ENCODE peak calls at places on chromosomes 7 and 10, in four cellular contexts. B is CD4-positive, CD25-positive, alpha-beta regulatory T cell; R is fibroblast of lung; G is thoracic aorta. H is an unnamed sample.

GRCh38 chr10:132388901-132389630 is 7.9 kb upstream of the PWWP2B start:
- DNase-seq in B (no peak), R (no peak), G (no peak), H (no peak)

GRCh38 chr7:155204744-155205367 is 92.8 kb upstream of the INSIG1 start:
- DNase-seq in B (no peak), R (no peak), G (no peak), H (no peak)

GRCh38 chr10:78903351-78903940 is 165.3 kb upstream of the ZMIZ1 start:
- DNase-seq in B (no peak), R (no peak), G (no peak), H (no peak)

GRCh38 chr10:21243748-21244257 is 281.7 kb downstream of the SKIDA1 start:
- DNase-seq in B (no peak), R (no peak), G (no peak), H (no peak)

GRCh38 chr10:98456043-98456570 is 9.4 kb upstream of the HPS1 start:
- DNase-seq in B (no peak), R (no peak), G (no peak), H (no peak)

GRCh38 chr7:106281919-106282318 is 2.9 kb downstream of the NAMPT start:
- DNase-seq in B (no peak), R (no peak), G (no peak), H (no peak)

GRCh38 chr7:130896051-130896881 is 162.3 kb upstream of the KLF14 start:
- DNase-seq in B (no peak), R (peak), G (no peak), H (peak)

GRCh38 chr10:71131096-71131495 is 81.3 kb upstream of the UNC5B start:
- DNase-seq in B (no peak), R (no peak), G (no peak), H (no peak)

GRCh38 chr10:122992031-122992585 is 11.9 kb downstream of the PSTK start:
- DNase-seq in B (no peak), R (no peak), G (no peak), H (no peak)

GRCh38 chr10:48187713-48188541 is 86.6 kb downstream of the FRMPD2 start:
- DNase-seq in B (no peak), R (no peak), G (no peak), H (no peak)

GRCh38 chr7:155214328-155214986 is 83.2 kb upstream of the INSIG1 start:
- DNase-seq in B (no peak), R (peak), G (no peak), H (no peak)

GRCh38 chr10:22716943-22717342 is 2.6 kb upstream of the PIP4K2A start:
- DNase-seq in B (no peak), R (no peak), G (no peak), H (no peak)

GRCh38 chr10:91347529-91347928 is 62.6 kb upstream of the HECTD2 start:
- DNase-seq in B (no peak), R (no peak), G (no peak), H (no peak)

GRCh38 chr10:128058746-128059125 is 67.5 kb downstream of the MKI67 start:
- DNase-seq in B (no peak), R (no peak), G (no peak), H (no peak)

GRCh38 chr10:124722812-124723783 is 21.1 kb downstream of the FAM53B start:
- DNase-seq in B (peak), R (no peak), G (no peak), H (peak)

GRCh38 chr10:114526112-114526496 is 121.8 kb upstream of the AFAP1L2 start:
- DNase-seq in B (peak), R (peak), G (no peak), H (peak)

GRCh38 chr10:30357075-30357801 is 8.2 kb upstream of the MTPAP start:
- DNase-seq in B (no peak), R (no peak), G (no peak), H (no peak)

GRCh38 chr7:76129366-76129765 is 72.3 kb upstream of the SRRM3 start:
- DNase-seq in B (no peak), R (no peak), G (no peak), H (no peak)

GRCh38 chr7:94323872-94324271 is 70.8 kb upstream of the COL1A2 start:
- DNase-seq in B (no peak), R (no peak), G (no peak), H (no peak)

GRCh38 chr10:50541921-50542320 is 81.8 kb downstream of the SGMS1 start:
- DNase-seq in B (no peak), R (no peak), G (no peak), H (no peak)

GRCh38 chr10:60917331-60918280 is 26.4 kb downstream of the RHOBTB1 start:
- DNase-seq in B (no peak), R (no peak), G (no peak), H (no peak)

GRCh38 chr10:52011113-52011512 is 303.0 kb upstream of the DKK1 start:
- DNase-seq in B (no peak), R (no peak), G (no peak), H (no peak)

GRCh38 chr7:16710641-16711040 is 42.9 kb upstream of the TSPAN13 start:
- DNase-seq in B (no peak), R (no peak), G (no peak), H (no peak)

GRCh38 chr7:43199333-43199732 is 86.9 kb downstream of the HECW1 start:
- DNase-seq in B (no peak), R (peak), G (no peak), H (no peak)

GRCh38 chr7:47482013-47482761 is 99.7 kb downstream of the TNS3 start:
- DNase-seq in B (no peak), R (peak), G (peak), H (no peak)

GRCh38 chr7:24576171-24577052 is 3.2 kb downstream of the PALS2 start:
- DNase-seq in B (no peak), R (peak), G (no peak), H (peak)

GRCh38 chr10:121653608-121654007 is 55.4 kb upstream of the FGFR2 start:
- DNase-seq in B (no peak), R (no peak), G (no peak), H (no peak)

GRCh38 chr10:62098278-62099121 is 170.1 kb downstream of the RTKN2 start:
- DNase-seq in B (no peak), R (no peak), G (no peak), H (no peak)

GRCh38 chr7:155456772-155457543 is 971 bp upstream of the EN2 start:
- DNase-seq in B (no peak), R (peak), G (no peak), H (no peak)

GRCh38 chr7:99679032-99679399 is 780 bp downstream of the CYP3A5 start:
- DNase-seq in B (no peak), R (peak), G (no peak), H (no peak)

GRCh38 chr7:93715234-93715633 is 140.7 kb upstream of the CALCR start:
- DNase-seq in B (no peak), R (peak), G (no peak), H (peak)

GRCh38 chr7:38318803-38319416 is 45.5 kb upstream of the TARP start:
- DNase-seq in B (no peak), R (peak), G (no peak), H (no peak)

GRCh38 chr10:70779685-70780369 is 5.3 kb downstream of the TBATA start:
- DNase-seq in B (no peak), R (no peak), G (no peak), H (no peak)

GRCh38 chr7:121336579-121336978 is 7.8 kb downstream of the WNT16 start:
- DNase-seq in B (no peak), R (no peak), G (no peak), H (no peak)

GRCh38 chr10:71241114-71241898 is 28.9 kb downstream of the UNC5B start:
- DNase-seq in B (no peak), R (peak), G (no peak), H (no peak)

GRCh38 chr7:141563956-141564623 is 12.9 kb downstream of the AGK start:
- DNase-seq in B (no peak), R (no peak), G (no peak), H (no peak)

GRCh38 chr10:98332623-98333269 is 64.8 kb upstream of the LOXL4 start:
- DNase-seq in B (no peak), R (peak), G (no peak), H (no peak)

DNA sequence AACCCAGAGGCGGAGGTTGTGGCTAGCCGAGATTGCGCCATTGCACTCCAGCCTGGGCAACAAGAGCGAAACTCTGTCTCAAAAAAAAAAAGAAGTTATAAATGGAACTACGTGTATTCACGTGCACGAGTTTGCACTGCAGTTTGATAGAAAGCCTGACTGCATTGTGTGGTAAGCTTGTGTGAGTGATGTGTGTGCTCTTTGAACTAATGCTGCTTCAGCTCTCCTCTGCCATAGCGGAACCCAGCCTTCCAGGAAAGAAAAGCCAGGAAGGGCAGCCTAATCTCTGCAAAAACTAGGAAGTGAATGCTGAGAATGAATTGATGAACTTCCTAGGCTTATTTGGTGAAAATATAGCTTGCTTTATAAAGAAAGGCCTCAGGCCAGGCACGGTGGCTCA is 15.6 kb upstream of the MKRN1 start:
- DNase-seq in B (no peak), R (no peak), G (no peak), H (no peak)
- H3K4me3 ChIP-seq in B (no peak), R (no peak), G (no peak), H (no peak)

DNA sequence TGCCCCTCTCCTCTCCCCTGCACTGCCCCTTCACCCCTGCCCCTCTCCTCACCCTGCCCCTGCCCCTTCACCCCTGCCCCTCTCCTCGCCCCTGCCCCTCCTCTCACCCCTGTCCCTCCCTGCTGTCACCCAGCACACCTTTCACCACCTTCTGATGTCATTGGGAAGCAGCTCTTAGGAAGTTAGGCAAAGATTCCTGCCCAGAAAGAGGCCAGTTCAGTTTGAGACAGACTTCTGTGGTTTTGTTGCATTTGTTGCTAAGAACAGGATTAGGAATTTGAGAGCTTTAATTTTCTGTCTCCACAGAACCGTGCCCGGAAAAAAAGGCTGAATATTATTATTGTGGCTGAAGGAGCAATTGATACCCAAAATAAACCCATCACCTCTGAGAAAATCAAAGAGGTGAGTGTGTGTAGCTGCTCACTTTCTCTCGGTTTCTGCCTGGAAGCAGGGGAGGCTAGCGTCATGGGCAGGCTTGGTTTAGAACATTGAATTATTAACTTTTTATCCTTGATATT is 39.6 kb downstream of the PFKP start:
- DNase-seq in B (no peak), R (no peak), G (no peak), H (no peak)
- H3K4me3 ChIP-seq in B (no peak), R (no peak), G (peak), H (no peak)

GRCh38 chr7:2271273-2272026 is 29.4 kb downstream of the NUDT1 start:
- DNase-seq in B (no peak), R (no peak), G (no peak), H (no peak)

GRCh38 chr7:2270495-2270894 is 28.5 kb downstream of the NUDT1 start:
- DNase-seq in B (no peak), R (no peak), G (no peak), H (no peak)

GRCh38 chr7:2272031-2272430 is 30.0 kb downstream of the NUDT1 start:
- DNase-seq in B (no peak), R (no peak), G (no peak), H (no peak)

GRCh38 chr7:2266911-2267310 is 24.9 kb downstream of the NUDT1 start:
- DNase-seq in B (no peak), R (peak), G (no peak), H (no peak)

DNA sequence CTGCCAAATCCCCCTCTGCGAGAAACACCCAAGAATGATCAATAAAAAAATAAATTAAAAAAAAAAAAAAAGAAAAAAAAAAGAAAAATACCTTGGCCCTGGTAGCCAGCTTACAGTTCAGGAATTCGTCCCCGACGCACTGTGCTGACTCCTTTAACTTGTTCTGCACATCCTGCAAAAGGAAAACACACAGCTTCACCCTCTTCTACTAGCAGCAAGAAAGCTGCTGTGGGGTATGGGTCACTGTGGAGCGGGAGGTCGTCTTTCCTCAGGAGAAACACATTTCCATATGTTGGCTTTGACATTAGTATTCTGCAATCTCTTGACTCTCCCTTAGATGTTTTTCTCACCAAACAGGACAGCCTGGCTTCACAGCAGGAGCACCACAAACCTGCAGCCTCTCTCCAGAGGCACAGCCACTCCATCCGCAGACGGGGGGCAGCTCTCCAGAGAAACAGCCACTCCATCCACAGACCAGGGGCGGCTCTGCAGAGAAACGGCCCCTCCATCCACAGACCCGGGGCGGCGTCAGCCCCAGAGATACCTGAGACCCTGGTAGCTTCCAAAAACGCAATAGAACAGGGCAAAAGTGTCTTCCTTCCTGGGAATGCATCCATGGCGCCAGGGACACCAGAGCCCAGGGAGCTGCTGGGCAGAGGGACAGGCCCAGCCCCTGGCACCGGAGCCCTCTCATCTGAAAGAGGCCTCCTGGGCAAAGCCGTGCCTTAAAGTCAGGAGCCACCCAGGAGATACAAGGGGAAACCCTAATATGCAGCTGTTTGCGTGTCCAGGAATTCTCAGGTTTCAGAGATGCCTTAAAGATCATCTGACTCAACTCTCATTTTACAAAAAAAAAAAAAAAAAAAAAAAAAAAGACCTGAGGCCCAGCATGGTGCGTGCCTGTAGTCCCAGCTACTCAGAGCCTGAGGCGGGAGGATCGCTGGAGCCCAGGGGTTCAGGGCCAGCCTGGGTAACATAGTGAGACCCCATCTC is 27.7 kb downstream of the NUDT1 start:
- DNase-seq in B (no peak), R (peak), G (no peak), H (no peak)
- H3K4me3 ChIP-seq in B (no peak), R (no peak), G (no peak), H (no peak)

GRCh38 chr7:88191911-88192310 is 27.9 kb downstream of the SRI start:
- DNase-seq in B (no peak), R (no peak), G (no peak), H (no peak)
- H3K4me3 ChIP-seq in B (no peak), R (no peak), G (no peak), H (no peak)

DNA sequence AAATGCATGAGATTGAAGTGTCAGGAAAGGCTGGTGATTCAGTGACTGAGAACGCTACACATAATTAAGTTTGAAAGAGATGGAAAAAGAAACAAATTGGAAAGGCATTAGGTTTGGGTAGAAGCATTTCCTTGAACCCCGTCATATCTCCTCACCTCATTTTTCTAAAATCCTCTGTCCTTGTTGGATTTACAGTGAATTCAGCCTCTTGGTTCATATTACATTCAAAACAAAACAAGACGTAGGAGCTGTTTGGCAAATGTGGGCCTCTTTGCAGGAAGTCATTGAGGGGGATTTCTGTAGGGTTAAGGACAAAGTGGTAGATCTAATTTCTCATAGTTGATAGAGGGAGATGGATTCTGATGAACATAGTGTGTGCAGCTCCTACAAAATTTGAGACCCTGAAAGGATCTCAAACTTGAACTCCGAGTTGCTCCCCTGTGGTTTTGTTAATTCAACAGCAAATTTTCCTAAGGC is 628 bp downstream of the TBXAS1 start:
- DNase-seq in B (no peak), R (peak), G (no peak), H (no peak)
- H3K4me3 ChIP-seq in B (peak), R (no peak), G (peak), H (no peak)

GRCh38 chr10:93066544-93066913 is 5.9 kb downstream of the CYP26C1 start:
- DNase-seq in B (no peak), R (no peak), G (no peak), H (no peak)

GRCh38 chr10:93070378-93071176 is 3.1 kb upstream of the CYP26A1 start:
- DNase-seq in B (no peak), R (no peak), G (no peak), H (no peak)

GRCh38 chr10:93069245-93069561 is 4.5 kb upstream of the CYP26A1 start:
- DNase-seq in B (no peak), R (no peak), G (no peak), H (no peak)

GRCh38 chr10:93067443-93068365 is 6.0 kb upstream of the CYP26A1 start:
- DNase-seq in B (no peak), R (no peak), G (no peak), H (no peak)

DNA sequence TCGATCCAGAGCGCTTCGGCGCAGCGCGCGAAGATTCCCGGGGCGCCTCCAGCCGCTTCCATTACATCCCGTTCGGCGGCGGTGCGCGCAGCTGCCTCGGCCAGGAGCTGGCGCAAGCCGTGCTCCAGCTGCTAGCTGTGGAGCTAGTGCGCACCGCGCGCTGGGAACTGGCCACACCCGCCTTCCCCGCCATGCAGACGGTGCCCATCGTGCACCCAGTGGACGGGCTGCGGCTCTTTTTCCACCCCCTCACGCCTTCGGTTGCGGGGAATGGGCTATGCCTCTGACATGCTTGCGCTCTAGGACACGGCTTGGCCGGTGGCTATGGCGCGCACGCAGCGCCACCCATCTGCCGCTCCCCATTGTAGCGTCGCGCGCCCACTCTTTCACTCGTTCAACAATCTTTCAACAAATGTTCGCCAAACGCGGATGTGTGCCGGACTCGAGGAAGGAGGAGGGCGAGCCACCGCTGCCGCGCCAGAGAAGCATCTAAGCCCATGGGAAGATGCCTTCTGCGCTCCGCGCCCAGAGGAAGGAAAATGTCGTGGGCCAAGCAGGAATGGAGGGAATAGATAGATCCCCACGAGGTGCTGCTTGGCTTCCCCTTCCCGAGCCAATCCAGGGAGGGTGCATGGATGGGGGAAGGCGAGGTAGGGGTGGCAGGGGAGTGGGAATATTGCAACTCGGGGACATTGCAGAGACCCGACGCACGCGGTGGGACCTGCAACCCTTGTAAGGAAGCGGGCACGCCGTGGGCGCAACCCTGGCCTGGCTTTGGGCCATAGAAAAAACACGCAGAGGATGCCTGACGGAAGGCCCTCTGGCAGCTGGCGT is 5.1 kb upstream of the CYP26A1 start:
- DNase-seq in B (no peak), R (peak), G (no peak), H (no peak)
- H3K4me3 ChIP-seq in B (no peak), R (no peak), G (peak), H (no peak)

GRCh38 chr10:100222529-100222928 is 6.9 kb downstream of the CHUK start:
- DNase-seq in B (no peak), R (no peak), G (no peak), H (no peak)
- H3K4me3 ChIP-seq in B (no peak), R (no peak), G (no peak), H (no peak)

H was measured in Jurkat, Clone E6-1.